ENCODE peak calls at places on chromosomes 16 and 17, in six cellular contexts. H is IMR-90, C is neuronal stem cell, T is H1, O is trophoblast cell, L is mesendoderm. V is an unnamed sample.

GRCh38 chr16:29900102-29900887 is at the start of gene ASPHD1:
- DNase-seq in C (peak; percentile 61), H (peak; percentile 86), T (peak; percentile 89), L (peak; percentile 87), O (peak; percentile 69), V (peak; percentile 90)

GRCh38 chr17:7809086-7809790 is 24.8 kb upstream of the KDM6B start:
- DNase-seq in T (no peak), L (no peak), C (no peak), O (no peak), H (no peak), V (no peak)

GRCh38 chr16:58459344-58460218 is 40.4 kb upstream of the NDRG4 start:
- DNase-seq in T (no peak), O (peak; percentile 51), H (peak; percentile 43), C (no peak), L (no peak), V (peak; percentile 67)

GRCh38 chr17:48818361-48818841 is 1.4 kb upstream of the TTLL6 start:
- DNase-seq in H (no peak), L (peak; percentile 24), C (no peak), T (peak; percentile 78), O (no peak), V (no peak)

GRCh38 chr16:8712589-8713361 is 38.4 kb downstream of the ABAT start:
- DNase-seq in L (peak; percentile 41), O (no peak), H (no peak), C (peak; percentile 62), T (peak; percentile 70), V (no peak)

GRCh38 chr16:78220571-78220970 is 121.1 kb downstream of the WWOX start:
- DNase-seq in T (no peak), L (no peak), O (peak; percentile 83), C (no peak), H (no peak), V (peak; percentile 37)

GRCh38 chr17:12953126-12953525 is 64.7 kb downstream of the ELAC2 start:
- DNase-seq in T (no peak), L (no peak), O (no peak), C (no peak), H (no peak), V (no peak)

GRCh38 chr16:87342504-87342903 is 25.3 kb upstream of the C16orf95 start:
- DNase-seq in C (no peak), H (no peak), L (no peak), T (no peak), O (no peak), V (no peak)

GRCh38 chr16:3171181-3171854 is 16.7 kb upstream of the OR1F1 start:
- DNase-seq in C (no peak), O (no peak), T (no peak), H (no peak), L (peak; percentile 88), V (peak; percentile 29)

GRCh38 chr16:76114681-76115080 is 162.5 kb upstream of the CNTNAP4 start:
- DNase-seq in L (no peak), C (no peak), O (no peak), H (no peak), T (no peak), V (no peak)

GRCh38 chr16:86199871-86200700 is 301.1 kb downstream of the IRF8 start:
- DNase-seq in L (no peak), T (no peak), C (no peak), O (no peak), H (peak; percentile 94), V (peak; percentile 71)

GRCh38 chr16:67006930-67007658 is 18.7 kb downstream of the CES4A start:
- DNase-seq in L (no peak), T (no peak), C (no peak), O (peak; percentile 45), H (peak; percentile 38), V (peak; percentile 58)

GRCh38 chr17:7191571-7192270 is 12.6 kb upstream of the ASGR1 start:
- DNase-seq in H (peak; percentile 31), C (peak; percentile 73), T (peak; percentile 86), L (peak; percentile 79), O (peak; percentile 63), V (peak; percentile 39)

GRCh38 chr16:81737885-81738536 is 41.1 kb upstream of the PLCG2 start:
- DNase-seq in T (peak; percentile 92), C (peak; percentile 76), H (peak; percentile 60), O (peak; percentile 94), L (peak; percentile 89), V (peak; percentile 73)

GRCh38 chr16:35147556-35148504 is 1688.4 kb downstream of the TP53TG3F start:
- DNase-seq in L (no peak), H (no peak), O (no peak), C (no peak), T (no peak), V (no peak)

GRCh38 chr17:5789443-5789842 is 205.1 kb upstream of the NLRP1 start:
- DNase-seq in T (no peak), L (no peak), O (no peak), C (peak; percentile 83), H (no peak), V (no peak)

GRCh38 chr17:63477471-63478440 is 895 bp downstream of the ACE start:
- DNase-seq in C (no peak), O (peak; percentile 7), L (peak; percentile 48), H (no peak), T (no peak), V (peak; percentile 22)

GRCh38 chr17:50304781-50305404 is 30.6 kb downstream of the TMEM92 start:
- DNase-seq in L (no peak), T (no peak), C (peak; percentile 12), H (peak; percentile 79), O (no peak), V (peak; percentile 50)

GRCh38 chr17:76791053-76791980 is 53.4 kb downstream of the MFSD11 start:
- DNase-seq in T (no peak), H (peak; percentile 38), C (no peak), L (no peak), O (peak; percentile 77), V (peak; percentile 85)

GRCh38 chr16:49280022-49280741 is 1.5 kb downstream of the CBLN1 start:
- DNase-seq in T (peak; percentile 81), H (no peak), O (no peak), C (no peak), L (peak; percentile 83), V (no peak)

GRCh38 chr17:38602453-38602852 is 3.3 kb downstream of the SRCIN1 start:
- DNase-seq in H (no peak), C (no peak), O (no peak), L (no peak), T (no peak), V (no peak)

GRCh38 chr17:82666931-82667667 is 18.9 kb upstream of the WDR45B start:
- DNase-seq in O (no peak), H (no peak), T (no peak), C (no peak), L (no peak), V (no peak)
- H3K18ac ChIP-seq in O (no peak overlapping the region), H (no peak overlapping the region), T (no peak overlapping the region), C (no peak overlapping the region), L (no peak overlapping the region), V (no peak overlapping the region)

GRCh38 chr16:50991436-50991835 is 159.6 kb downstream of the SALL1 start:
- DNase-seq in L (no peak), C (no peak), T (no peak), H (no peak), O (no peak), V (no peak)
- H3K27ac ChIP-seq in L (no peak overlapping the region), C (no peak overlapping the region), T (no peak overlapping the region), H (no peak overlapping the region), O (no peak overlapping the region), V (no peak overlapping the region)

GRCh38 chr16:73046484-73047214 is 1.3 kb downstream of the ZFHX3 start:
- DNase-seq in L (no peak), O (peak; percentile 47), H (no peak), C (no peak), T (no peak), V (no peak)
- H3K4me3 ChIP-seq in L (no peak overlapping the region), O (no peak overlapping the region), H (no peak overlapping the region), C (peak overlapping the region; percentile 52), T (no peak overlapping the region), V (no peak overlapping the region)

DNA sequence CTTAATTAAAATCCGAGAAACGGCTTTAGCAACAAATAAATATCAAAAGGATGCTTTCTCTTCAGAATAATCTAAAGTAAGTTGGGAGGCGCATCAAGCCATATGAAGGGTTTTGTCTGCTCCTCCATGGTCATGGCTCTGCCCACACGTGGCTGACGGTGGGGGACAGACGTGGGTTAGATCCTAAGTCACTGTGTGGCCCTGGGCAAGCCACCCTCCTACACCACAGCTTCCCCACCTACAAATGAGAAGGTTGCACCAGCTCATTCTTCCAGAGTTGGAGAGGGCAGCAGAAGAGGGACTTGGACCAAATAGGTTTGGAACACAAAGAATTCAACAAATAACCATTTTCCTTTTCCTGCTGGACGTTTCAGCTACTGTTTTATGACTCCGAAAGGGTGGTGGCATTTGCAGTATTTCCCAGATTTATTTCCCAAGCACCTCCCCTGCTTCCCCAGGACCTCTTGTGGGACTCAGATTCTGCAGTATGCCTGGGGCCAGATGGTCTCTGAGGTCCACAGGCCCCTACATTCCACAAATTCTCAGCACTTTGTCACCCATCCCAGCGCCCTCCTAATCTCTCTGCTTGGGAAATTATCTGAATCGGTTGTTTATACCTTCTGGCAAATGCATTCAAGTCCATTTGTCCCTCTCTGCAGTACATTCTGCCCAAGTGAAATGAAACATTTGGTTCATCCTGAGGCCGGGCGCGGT is 17.8 kb downstream of the LRRC75A start:
- DNase-seq in T (no peak), O (no peak), L (peak; percentile 87), H (peak; percentile 31), C (no peak), V (peak; percentile 25)
- H3K18ac ChIP-seq in T (no peak overlapping the region), O (no peak overlapping the region), L (no peak overlapping the region), H (no peak overlapping the region), C (peak overlapping the region; percentile 2), V (no peak overlapping the region)

DNA sequence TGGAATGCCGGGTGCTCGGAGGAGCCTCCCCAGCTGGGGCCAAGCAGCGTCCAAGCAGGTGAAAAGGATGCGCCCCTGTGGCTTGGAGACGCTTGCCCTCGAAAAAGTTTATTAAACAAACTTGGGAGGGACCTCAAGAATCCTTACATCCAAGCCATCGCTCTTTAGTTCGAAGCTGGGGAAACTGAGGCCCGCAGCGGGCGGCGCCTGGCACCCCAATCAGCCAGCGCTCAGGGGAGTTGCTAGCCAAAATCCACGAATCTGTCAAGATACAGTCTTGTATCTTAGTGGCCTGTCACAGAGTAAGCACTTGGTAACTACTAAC is 553 bp upstream of the B9D1 start:
- DNase-seq in H (no peak), T (no peak), C (no peak), L (no peak), O (no peak), V (no peak)
- H3K27ac ChIP-seq in H (no peak overlapping the region), T (no peak overlapping the region), C (no peak overlapping the region), L (no peak overlapping the region), O (no peak overlapping the region), V (no peak overlapping the region)

GRCh38 chr17:17765921-17766320 is 70.9 kb downstream of the SREBF1 start:
- DNase-seq in H (no peak), O (no peak), L (no peak), C (no peak), T (no peak), V (no peak)

GRCh38 chr17:17765359-17765758 is 71.4 kb downstream of the SREBF1 start:
- DNase-seq in H (peak; percentile 62), C (no peak), T (no peak), O (no peak), L (no peak), V (peak; percentile 25)

GRCh38 chr17:17767096-17767470 is 69.7 kb downstream of the SREBF1 start:
- DNase-seq in O (no peak), H (peak; percentile 22), T (no peak), L (no peak), C (peak; percentile 57), V (no peak)

GRCh38 chr17:17767497-17768286 is 69.1 kb downstream of the SREBF1 start:
- DNase-seq in C (no peak), H (no peak), O (no peak), T (no peak), L (no peak), V (no peak)

GRCh38 chr17:17766351-17767095 is 70.3 kb downstream of the SREBF1 start:
- DNase-seq in H (no peak), C (no peak), T (no peak), L (no peak), O (no peak), V (no peak)
- H3K4me3 ChIP-seq in H (no peak overlapping the region), C (no peak overlapping the region), T (no peak overlapping the region), L (no peak overlapping the region), O (no peak overlapping the region), V (no peak overlapping the region)

V was measured in mesenchymal stem cell.